ENCODE peak calls at places on chromosomes 12 and 14, in six cellular contexts. A is A549; G is activated CD8-positive, alpha-beta memory T cell treated with anti-CD3 and anti-CD28 coated beads for 1 hour; F is iPS-NIHi11; C is activated CD4-positive, alpha-beta memory T cell treated with anti-CD3 and anti-CD28 coated beads for 36 hours; J is iris pigment epithelial cell. D is an unnamed sample.

GRCh38 chr14:32559048-32559447 is 229.9 kb downstream of the AKAP6 start:
- DNase-seq in F (no peak), J (no peak), C (no peak), A (no peak), G (no peak), D (no peak)

GRCh38 chr14:76806446-76806845 is 6.2 kb downstream of the ANGEL1 start:
- DNase-seq in A (no peak), F (no peak), C (no peak), G (no peak), J (no peak), D (no peak)

GRCh38 chr12:132422057-132423043 is 67.6 kb upstream of the FBRSL1 start:
- DNase-seq in J (peak), F (no peak), G (no peak), A (no peak), C (no peak), D (peak)

GRCh38 chr12:7444076-7444475 is at the start of gene CD163L1:
- DNase-seq in C (no peak), G (no peak), A (no peak), J (no peak), F (no peak), D (no peak)

GRCh38 chr14:61690982-61691381 is 4.3 kb upstream of the HIF1A start:
- DNase-seq in F (no peak), A (no peak), G (no peak), J (peak), C (no peak), D (no peak)

GRCh38 chr12:70919597-70920035 is 922 bp downstream of the PTPRR start:
- DNase-seq in F (peak), J (peak), A (no peak), G (no peak), C (no peak), D (peak)

GRCh38 chr14:77324289-77324688 is 3.5 kb downstream of the GSTZ1 start:
- DNase-seq in C (no peak), G (no peak), F (no peak), J (no peak), A (no peak), D (no peak)

GRCh38 chr14:90576981-90577660 is 180.3 kb downstream of the CALM1 start:
- DNase-seq in A (no peak), G (no peak), J (no peak), C (no peak), F (no peak), D (no peak)

GRCh38 chr12:80192087-80192486 is 92.8 kb downstream of the OTOGL start:
- DNase-seq in J (no peak), A (no peak), G (no peak), F (peak), C (no peak), D (peak)

GRCh38 chr12:122413516-122414404 is 8.7 kb downstream of the CLIP1 start:
- DNase-seq in C (no peak), G (no peak), F (no peak), J (no peak), A (no peak), D (no peak)

GRCh38 chr14:35438910-35439713 is 34.6 kb upstream of the NFKBIA start:
- DNase-seq in C (no peak), G (no peak), A (no peak), F (peak), J (no peak), D (no peak)

GRCh38 chr12:59946635-59947034 is 350.8 kb downstream of the SLC16A7 start:
- DNase-seq in F (no peak), G (no peak), C (no peak), A (no peak), J (no peak), D (no peak)

GRCh38 chr14:64504897-64505771 is 564 bp downstream of the ZBTB1 start:
- DNase-seq in F (peak), C (peak), J (peak), G (peak), A (peak), D (peak)

GRCh38 chr12:100913872-100914600 is 119.5 kb downstream of the ANO4 start:
- DNase-seq in A (no peak), F (no peak), J (no peak), C (no peak), G (no peak), D (no peak)

GRCh38 chr14:89349196-89350008 is 67.6 kb downstream of the FOXN3 start:
- DNase-seq in C (no peak), F (peak), A (no peak), J (no peak), G (no peak), D (peak)

GRCh38 chr12:76274699-76275098 is 73.5 kb downstream of the BBS10 start:
- DNase-seq in G (no peak), J (no peak), A (no peak), F (no peak), C (peak), D (no peak)

GRCh38 chr14:31592619-31593018 is 31.4 kb downstream of the NUBPL start:
- DNase-seq in J (peak), F (no peak), G (no peak), C (no peak), A (no peak), D (no peak)

GRCh38 chr14:93239869-93240677 is 33.0 kb downstream of the UBR7 start:
- DNase-seq in F (no peak), G (no peak), J (peak), A (peak), C (no peak), D (no peak)

D was measured in endodermal cell.